ENCODE peak calls at places on chromosome 15, in eight cellular contexts. One of them, this sample, is unnamed.
A peak's percentile ranks its signal among the peaks of the same experiment; 100 is the strongest.

GRCh38 chr15:50227076-50227475 is 38.5 kb downstream of the HDC start:
- DNase-seq in uterus: no peak
- DNase-seq in body of pancreas: no peak
- DNase-seq in transverse colon: no peak
- DNase-seq in hepatocyte: no peak
- DNase-seq in OCI-LY7: no peak
- DNase-seq in IMR-90: peak; percentile 88
- DNase-seq in GM23248: peak; percentile 59
- DNase-seq in this sample: peak; percentile 18

GRCh38 chr15:72890043-72890442 is 106.5 kb upstream of the ADPGK start:
- DNase-seq in OCI-LY7: no peak
- DNase-seq in uterus: no peak
- DNase-seq in IMR-90: no peak
- DNase-seq in body of pancreas: no peak
- DNase-seq in hepatocyte: no peak
- DNase-seq in transverse colon: no peak
- DNase-seq in GM23248: no peak
- DNase-seq in this sample: no peak

GRCh38 chr15:61185759-61186158 is 43.3 kb downstream of the RORA start:
- DNase-seq in IMR-90: no peak
- DNase-seq in uterus: no peak
- DNase-seq in transverse colon: no peak
- DNase-seq in GM23248: no peak
- DNase-seq in body of pancreas: no peak
- DNase-seq in OCI-LY7: no peak
- DNase-seq in hepatocyte: no peak
- DNase-seq in this sample: no peak

GRCh38 chr15:85800460-85801123 is 5.9 kb upstream of the KLHL25 start:
- DNase-seq in OCI-LY7: peak; percentile 22
- DNase-seq in GM23248: peak; percentile 88
- DNase-seq in transverse colon: peak; percentile 84
- DNase-seq in body of pancreas: peak; percentile 96
- DNase-seq in uterus: no peak
- DNase-seq in IMR-90: peak; percentile 61
- DNase-seq in hepatocyte: peak; percentile 86
- DNase-seq in this sample: peak; percentile 78

GRCh38 chr15:39919740-39920509 is at the start of gene GPR176:
- DNase-seq in transverse colon: peak; percentile 22
- DNase-seq in GM23248: peak; percentile 95
- DNase-seq in uterus: peak; percentile 36
- DNase-seq in hepatocyte: peak; percentile 52
- DNase-seq in body of pancreas: peak; percentile 19
- DNase-seq in OCI-LY7: no peak
- DNase-seq in IMR-90: peak; percentile 84
- DNase-seq in this sample: peak; percentile 85

GRCh38 chr15:88905576-88905975 is 7.6 kb downstream of the MFGE8 start:
- DNase-seq in transverse colon: no peak
- DNase-seq in IMR-90: no peak
- DNase-seq in uterus: no peak
- DNase-seq in GM23248: no peak
- DNase-seq in body of pancreas: no peak
- DNase-seq in OCI-LY7: no peak
- DNase-seq in hepatocyte: no peak
- DNase-seq in this sample: no peak

GRCh38 chr15:45148076-45149059 is 18.6 kb downstream of the DUOX1 start:
- DNase-seq in hepatocyte: no peak
- DNase-seq in IMR-90: no peak
- DNase-seq in transverse colon: no peak
- DNase-seq in body of pancreas: no peak
- DNase-seq in OCI-LY7: no peak
- DNase-seq in uterus: no peak
- DNase-seq in GM23248: peak; percentile 28
- DNase-seq in this sample: peak; percentile 18

GRCh38 chr15:77507911-77508310 is 87.2 kb downstream of the HMG20A start:
- DNase-seq in IMR-90: peak; percentile 59
- DNase-seq in hepatocyte: no peak
- DNase-seq in body of pancreas: peak; percentile 67
- DNase-seq in uterus: peak; percentile 37
- DNase-seq in transverse colon: no peak
- DNase-seq in OCI-LY7: no peak
- DNase-seq in GM23248: peak; percentile 76
- DNase-seq in this sample: peak; percentile 59

DNA sequence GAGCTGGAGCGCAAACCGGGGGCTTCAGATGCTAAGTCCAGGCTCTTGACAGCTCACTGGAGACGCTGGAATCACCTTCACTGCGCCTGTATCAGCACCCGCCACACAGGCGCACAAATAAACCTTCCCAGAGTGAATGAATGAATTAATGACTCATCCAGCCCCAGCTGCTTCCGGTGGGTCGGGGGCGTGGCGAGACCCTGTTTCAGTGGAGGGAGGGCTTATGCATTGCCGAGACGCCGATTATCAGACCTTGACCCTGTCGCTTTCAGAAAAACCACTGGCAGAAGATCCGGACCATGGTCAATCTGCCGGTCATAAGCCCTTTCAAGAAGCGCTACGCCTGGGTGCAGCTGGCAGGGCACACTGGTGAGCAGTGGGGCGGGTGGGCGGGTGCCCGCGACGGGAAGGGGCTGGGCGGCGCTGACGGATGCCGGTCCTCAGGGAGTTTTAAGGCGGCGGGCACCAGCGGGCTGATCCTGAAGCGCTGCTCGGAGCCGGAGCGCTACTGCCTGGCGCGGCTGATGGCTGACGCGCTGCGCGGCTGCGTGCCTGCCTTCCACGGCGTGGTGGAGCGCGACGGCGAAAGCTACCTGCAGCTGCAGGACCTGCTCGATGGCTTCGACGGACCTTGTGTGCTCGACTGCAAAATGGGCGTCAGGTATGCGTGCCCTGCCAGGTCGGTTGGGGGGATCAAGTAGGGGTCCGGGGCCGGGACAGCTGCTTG is 7.7 kb downstream of the ITPKA start:
- DNase-seq in transverse colon: no peak
- DNase-seq in OCI-LY7: peak; percentile 23
- DNase-seq in IMR-90: peak; percentile 44
- DNase-seq in GM23248: peak; percentile 61
- DNase-seq in uterus: no peak
- DNase-seq in body of pancreas: no peak
- DNase-seq in hepatocyte: peak; percentile 47
- DNase-seq in this sample: no peak
- H3K4me3 ChIP-seq in transverse colon: no peak overlapping the region
- H3K4me3 ChIP-seq in OCI-LY7: no peak overlapping the region
- H3K4me3 ChIP-seq in IMR-90: peak overlapping the region; percentile 7
- H3K4me3 ChIP-seq in GM23248: peak overlapping the region; percentile 48
- H3K4me3 ChIP-seq in uterus: no peak overlapping the region
- H3K4me3 ChIP-seq in body of pancreas: no peak overlapping the region
- H3K4me3 ChIP-seq in hepatocyte: no peak overlapping the region
- H3K4me3 ChIP-seq in this sample: no peak overlapping the region

GRCh38 chr15:26311710-26312236 is 448.6 kb upstream of the ATP10A start:
- DNase-seq in hepatocyte: no peak
- DNase-seq in IMR-90: no peak
- DNase-seq in OCI-LY7: no peak
- DNase-seq in uterus: no peak
- DNase-seq in transverse colon: no peak
- DNase-seq in body of pancreas: no peak
- DNase-seq in GM23248: no peak
- DNase-seq in this sample: no peak
- H3K9me3 ChIP-seq in hepatocyte: no peaks in the 10 kb centered on the region
- H3K9me3 ChIP-seq in IMR-90: peaks cover 5% of the 10 kb centered on the region
- H3K9me3 ChIP-seq in OCI-LY7: peaks cover 20% of the 10 kb centered on the region
- H3K9me3 ChIP-seq in uterus: no peaks in the 10 kb centered on the region
- H3K9me3 ChIP-seq in transverse colon: no peaks in the 10 kb centered on the region
- H3K9me3 ChIP-seq in body of pancreas: no peaks in the 10 kb centered on the region
- H3K9me3 ChIP-seq in GM23248: no peaks in the 10 kb centered on the region
- H3K9me3 ChIP-seq in this sample: no peaks in the 10 kb centered on the region

DNA sequence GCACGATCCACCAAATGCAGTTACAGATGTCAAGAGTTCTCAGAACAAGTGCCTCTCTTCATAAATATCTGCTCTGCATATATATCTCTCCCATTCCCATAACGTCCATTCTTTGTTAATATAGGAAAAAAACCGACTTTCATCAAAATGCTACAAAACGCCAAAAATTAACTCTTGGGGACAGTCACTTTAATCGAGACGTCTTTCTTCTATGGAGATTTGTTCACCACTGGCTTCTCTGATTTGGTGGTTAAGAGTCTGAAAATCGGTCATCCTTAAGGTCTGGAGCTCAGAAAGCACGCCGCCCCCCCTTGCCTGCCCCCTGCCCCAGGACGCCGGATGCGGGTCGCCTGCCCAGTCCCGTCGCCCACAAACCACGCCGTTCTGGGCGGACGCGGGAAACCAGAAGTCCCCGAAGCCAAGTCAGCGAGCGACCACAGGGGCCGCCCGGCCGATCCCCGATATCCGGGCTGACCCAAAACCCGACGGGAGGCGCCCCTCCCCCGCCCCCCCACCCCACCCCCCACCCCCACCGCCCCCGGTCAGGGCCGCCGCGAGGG is 252.7 kb downstream of the TJP1 start:
- DNase-seq in GM23248: no peak
- DNase-seq in uterus: no peak
- DNase-seq in hepatocyte: no peak
- DNase-seq in transverse colon: no peak
- DNase-seq in OCI-LY7: no peak
- DNase-seq in body of pancreas: peak; percentile 25
- DNase-seq in IMR-90: no peak
- DNase-seq in this sample: no peak
- H3K36me3 ChIP-seq in GM23248: no peaks in the 10 kb centered on the region
- H3K36me3 ChIP-seq in uterus: no peaks in the 10 kb centered on the region
- H3K36me3 ChIP-seq in hepatocyte: no peaks in the 10 kb centered on the region
- H3K36me3 ChIP-seq in transverse colon: no peaks in the 10 kb centered on the region
- H3K36me3 ChIP-seq in OCI-LY7: no peaks in the 10 kb centered on the region
- H3K36me3 ChIP-seq in body of pancreas: no peaks in the 10 kb centered on the region
- H3K36me3 ChIP-seq in IMR-90: no peaks in the 10 kb centered on the region
- H3K36me3 ChIP-seq in this sample: no peaks in the 10 kb centered on the region

DNA sequence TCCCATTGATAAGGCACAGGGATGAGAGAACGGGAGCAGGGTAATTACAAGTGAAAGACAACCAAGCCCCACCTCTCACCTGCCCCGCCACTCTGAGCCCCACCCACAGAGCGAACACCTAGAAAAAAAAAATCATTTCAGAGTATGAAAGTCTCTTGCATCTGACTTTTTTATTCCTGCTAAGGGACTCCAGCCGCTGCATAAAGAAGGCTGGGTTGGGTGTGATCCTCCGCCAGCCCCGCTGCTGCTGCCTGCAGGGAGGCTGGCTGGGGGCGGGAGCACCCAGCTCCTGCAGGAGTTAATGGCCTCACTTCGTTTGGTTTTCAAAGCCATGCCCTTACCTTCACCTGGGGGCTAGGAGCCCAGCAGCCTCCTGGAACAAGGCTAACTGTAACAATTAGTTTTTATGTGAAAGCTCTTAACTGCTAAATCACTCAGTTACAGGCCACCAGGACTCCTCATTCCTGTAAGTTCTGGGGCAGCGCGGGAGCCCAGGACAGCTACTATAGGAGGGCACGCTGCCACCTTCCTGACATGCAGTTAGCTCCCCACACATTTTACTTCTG is 78.0 kb upstream of the SNRPA1 start:
- DNase-seq in uterus: no peak
- DNase-seq in IMR-90: no peak
- DNase-seq in hepatocyte: no peak
- DNase-seq in body of pancreas: no peak
- DNase-seq in transverse colon: peak; percentile 8
- DNase-seq in OCI-LY7: no peak
- DNase-seq in GM23248: no peak
- DNase-seq in this sample: no peak
- H3K4me3 ChIP-seq in uterus: no peak overlapping the region
- H3K4me3 ChIP-seq in IMR-90: no peak overlapping the region
- H3K4me3 ChIP-seq in hepatocyte: no peak overlapping the region
- H3K4me3 ChIP-seq in body of pancreas: no peak overlapping the region
- H3K4me3 ChIP-seq in transverse colon: no peak overlapping the region
- H3K4me3 ChIP-seq in OCI-LY7: no peak overlapping the region
- H3K4me3 ChIP-seq in GM23248: no peak overlapping the region
- H3K4me3 ChIP-seq in this sample: no peak overlapping the region

DNA sequence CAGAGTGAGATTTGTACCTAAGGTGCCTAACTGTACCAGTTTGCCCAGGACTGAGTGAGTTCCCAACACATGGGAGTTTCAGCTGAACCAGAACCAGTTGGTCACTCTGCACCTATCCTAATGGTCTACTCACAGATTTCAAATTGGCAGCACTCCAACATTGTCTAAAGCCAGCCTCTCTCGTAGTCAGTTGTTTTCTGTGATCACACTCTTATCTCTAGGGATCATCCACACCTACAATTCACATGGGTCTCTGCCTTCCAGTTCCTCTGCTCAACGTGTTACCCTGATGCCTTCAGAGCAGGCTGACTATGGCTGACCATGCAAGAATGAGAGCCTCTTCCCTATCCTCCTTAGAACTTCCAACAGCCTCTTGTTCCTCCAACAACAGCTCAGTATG is 624.8 kb downstream of the NTRK3 start:
- DNase-seq in body of pancreas: no peak
- DNase-seq in IMR-90: no peak
- DNase-seq in uterus: no peak
- DNase-seq in hepatocyte: no peak
- DNase-seq in OCI-LY7: no peak
- DNase-seq in GM23248: no peak
- DNase-seq in transverse colon: no peak
- DNase-seq in this sample: no peak
- H3K9me3 ChIP-seq in body of pancreas: no peaks in the 10 kb centered on the region
- H3K9me3 ChIP-seq in IMR-90: no peaks in the 10 kb centered on the region
- H3K9me3 ChIP-seq in uterus: no peaks in the 10 kb centered on the region
- H3K9me3 ChIP-seq in hepatocyte: no peaks in the 10 kb centered on the region
- H3K9me3 ChIP-seq in OCI-LY7: no peaks in the 10 kb centered on the region
- H3K9me3 ChIP-seq in GM23248: no peaks in the 10 kb centered on the region
- H3K9me3 ChIP-seq in transverse colon: no peaks in the 10 kb centered on the region
- H3K9me3 ChIP-seq in this sample: no peaks in the 10 kb centered on the region

This sample was measured in MG63.